ENCODE peak calls at places on chromosomes 11 and 22, in seven cellular contexts. One of them, this sample, is unnamed.

GRCh38 chr22:47918276-47918928 is 1156.0 kb downstream of the TBC1D22A start:
- DNase-seq in stimulated activated CD8-positive, alpha-beta memory T cell treated with anti-CD3 and anti-CD28 coated beads, Interleukin-2, amount 100 ng/mL, for 1 hour: peak; percentile 19
- DNase-seq in iris pigment epithelial cell: no peak
- DNase-seq in GM18507: no peak
- DNase-seq in neural crest cell: no peak
- DNase-seq in skeletal muscle cell: no peak
- DNase-seq in posterior cingulate gyrus: no peak
- DNase-seq in this sample: no peak

GRCh38 chr22:34243023-34243422 is 322.7 kb upstream of the LARGE1 start:
- DNase-seq in neural crest cell: no peak
- DNase-seq in GM18507: no peak
- DNase-seq in iris pigment epithelial cell: no peak
- DNase-seq in posterior cingulate gyrus: no peak
- DNase-seq in skeletal muscle cell: no peak
- DNase-seq in stimulated activated CD8-positive, alpha-beta memory T cell treated with anti-CD3 and anti-CD28 coated beads, Interleukin-2, amount 100 ng/mL, for 1 hour: no peak
- DNase-seq in this sample: no peak

GRCh38 chr11:71397328-71397860 is 50.8 kb downstream of the DHCR7 start:
- DNase-seq in GM18507: no peak
- DNase-seq in stimulated activated CD8-positive, alpha-beta memory T cell treated with anti-CD3 and anti-CD28 coated beads, Interleukin-2, amount 100 ng/mL, for 1 hour: no peak
- DNase-seq in posterior cingulate gyrus: no peak
- DNase-seq in iris pigment epithelial cell: no peak
- DNase-seq in neural crest cell: no peak
- DNase-seq in skeletal muscle cell: no peak
- DNase-seq in this sample: no peak

GRCh38 chr11:64861227-64861970 is 16.9 kb upstream of the CDC42BPG start:
- DNase-seq in stimulated activated CD8-positive, alpha-beta memory T cell treated with anti-CD3 and anti-CD28 coated beads, Interleukin-2, amount 100 ng/mL, for 1 hour: no peak
- DNase-seq in GM18507: no peak
- DNase-seq in skeletal muscle cell: no peak
- DNase-seq in posterior cingulate gyrus: no peak
- DNase-seq in neural crest cell: no peak
- DNase-seq in iris pigment epithelial cell: no peak
- DNase-seq in this sample: no peak

GRCh38 chr11:861105-861479 is 18.4 kb downstream of the TSPAN4 start:
- DNase-seq in posterior cingulate gyrus: no peak
- DNase-seq in stimulated activated CD8-positive, alpha-beta memory T cell treated with anti-CD3 and anti-CD28 coated beads, Interleukin-2, amount 100 ng/mL, for 1 hour: no peak
- DNase-seq in skeletal muscle cell: no peak
- DNase-seq in GM18507: no peak
- DNase-seq in iris pigment epithelial cell: no peak
- DNase-seq in neural crest cell: no peak
- DNase-seq in this sample: no peak

GRCh38 chr22:32476286-32476685 is 1.7 kb downstream of the FBXO7 start:
- DNase-seq in GM18507: no peak
- DNase-seq in stimulated activated CD8-positive, alpha-beta memory T cell treated with anti-CD3 and anti-CD28 coated beads, Interleukin-2, amount 100 ng/mL, for 1 hour: no peak
- DNase-seq in posterior cingulate gyrus: no peak
- DNase-seq in skeletal muscle cell: no peak
- DNase-seq in iris pigment epithelial cell: peak; percentile 11
- DNase-seq in neural crest cell: no peak
- DNase-seq in this sample: no peak

GRCh38 chr11:60873533-60873932 is 6.2 kb downstream of the ZP1 start:
- DNase-seq in GM18507: no peak
- DNase-seq in neural crest cell: no peak
- DNase-seq in skeletal muscle cell: no peak
- DNase-seq in iris pigment epithelial cell: no peak
- DNase-seq in posterior cingulate gyrus: no peak
- DNase-seq in stimulated activated CD8-positive, alpha-beta memory T cell treated with anti-CD3 and anti-CD28 coated beads, Interleukin-2, amount 100 ng/mL, for 1 hour: no peak
- DNase-seq in this sample: no peak

GRCh38 chr11:27700351-27701261 is at the start of gene BDNF:
- DNase-seq in neural crest cell: no peak
- DNase-seq in iris pigment epithelial cell: peak; percentile 73
- DNase-seq in GM18507: no peak
- DNase-seq in skeletal muscle cell: no peak
- DNase-seq in stimulated activated CD8-positive, alpha-beta memory T cell treated with anti-CD3 and anti-CD28 coated beads, Interleukin-2, amount 100 ng/mL, for 1 hour: no peak
- DNase-seq in posterior cingulate gyrus: no peak
- DNase-seq in this sample: no peak

GRCh38 chr11:80255021-80255420 is 814.2 kb upstream of the TENM4 start:
- DNase-seq in neural crest cell: no peak
- DNase-seq in iris pigment epithelial cell: no peak
- DNase-seq in skeletal muscle cell: no peak
- DNase-seq in posterior cingulate gyrus: no peak
- DNase-seq in stimulated activated CD8-positive, alpha-beta memory T cell treated with anti-CD3 and anti-CD28 coated beads, Interleukin-2, amount 100 ng/mL, for 1 hour: no peak
- DNase-seq in GM18507: no peak
- DNase-seq in this sample: no peak

GRCh38 chr11:45607995-45608394 is 57.4 kb downstream of the CHST1 start:
- DNase-seq in stimulated activated CD8-positive, alpha-beta memory T cell treated with anti-CD3 and anti-CD28 coated beads, Interleukin-2, amount 100 ng/mL, for 1 hour: no peak
- DNase-seq in GM18507: no peak
- DNase-seq in iris pigment epithelial cell: no peak
- DNase-seq in skeletal muscle cell: no peak
- DNase-seq in neural crest cell: no peak
- DNase-seq in posterior cingulate gyrus: no peak
- DNase-seq in this sample: no peak

GRCh38 chr11:63567044-63567840 is 4.1 kb upstream of the PLAAT2 start:
- DNase-seq in posterior cingulate gyrus: no peak
- DNase-seq in iris pigment epithelial cell: peak; percentile 94
- DNase-seq in GM18507: peak; percentile 46
- DNase-seq in neural crest cell: no peak
- DNase-seq in skeletal muscle cell: peak; percentile 67
- DNase-seq in stimulated activated CD8-positive, alpha-beta memory T cell treated with anti-CD3 and anti-CD28 coated beads, Interleukin-2, amount 100 ng/mL, for 1 hour: peak; percentile 34
- DNase-seq in this sample: no peak

GRCh38 chr11:69799097-69799496 is 20.1 kb downstream of the FGF3 start:
- DNase-seq in skeletal muscle cell: no peak
- DNase-seq in neural crest cell: no peak
- DNase-seq in GM18507: no peak
- DNase-seq in stimulated activated CD8-positive, alpha-beta memory T cell treated with anti-CD3 and anti-CD28 coated beads, Interleukin-2, amount 100 ng/mL, for 1 hour: no peak
- DNase-seq in iris pigment epithelial cell: no peak
- DNase-seq in posterior cingulate gyrus: no peak
- DNase-seq in this sample: no peak

GRCh38 chr11:101390539-101390938 is 193.3 kb downstream of the TRPC6 start:
- DNase-seq in neural crest cell: no peak
- DNase-seq in skeletal muscle cell: no peak
- DNase-seq in iris pigment epithelial cell: peak; percentile 10
- DNase-seq in stimulated activated CD8-positive, alpha-beta memory T cell treated with anti-CD3 and anti-CD28 coated beads, Interleukin-2, amount 100 ng/mL, for 1 hour: no peak
- DNase-seq in posterior cingulate gyrus: no peak
- DNase-seq in GM18507: no peak
- DNase-seq in this sample: no peak

GRCh38 chr11:119144825-119145476 is 3.9 kb upstream of the ABCG4 start:
- DNase-seq in neural crest cell: peak; percentile 62
- DNase-seq in stimulated activated CD8-positive, alpha-beta memory T cell treated with anti-CD3 and anti-CD28 coated beads, Interleukin-2, amount 100 ng/mL, for 1 hour: no peak
- DNase-seq in posterior cingulate gyrus: no peak
- DNase-seq in iris pigment epithelial cell: peak; percentile 70
- DNase-seq in skeletal muscle cell: peak; percentile 27
- DNase-seq in GM18507: peak; percentile 58
- DNase-seq in this sample: no peak

GRCh38 chr11:106222626-106223025 is 145.2 kb downstream of the AASDHPPT start:
- DNase-seq in stimulated activated CD8-positive, alpha-beta memory T cell treated with anti-CD3 and anti-CD28 coated beads, Interleukin-2, amount 100 ng/mL, for 1 hour: no peak
- DNase-seq in iris pigment epithelial cell: no peak
- DNase-seq in neural crest cell: no peak
- DNase-seq in posterior cingulate gyrus: no peak
- DNase-seq in GM18507: no peak
- DNase-seq in skeletal muscle cell: no peak
- DNase-seq in this sample: no peak

GRCh38 chr11:19832166-19832750 is 119.6 kb downstream of the NAV2 start:
- DNase-seq in posterior cingulate gyrus: peak; percentile 36
- DNase-seq in skeletal muscle cell: no peak
- DNase-seq in neural crest cell: peak; percentile 8
- DNase-seq in GM18507: no peak
- DNase-seq in stimulated activated CD8-positive, alpha-beta memory T cell treated with anti-CD3 and anti-CD28 coated beads, Interleukin-2, amount 100 ng/mL, for 1 hour: no peak
- DNase-seq in iris pigment epithelial cell: no peak
- DNase-seq in this sample: no peak

GRCh38 chr11:72828081-72828567 is 13.9 kb downstream of the ATG16L2 start:
- DNase-seq in posterior cingulate gyrus: no peak
- DNase-seq in skeletal muscle cell: no peak
- DNase-seq in neural crest cell: no peak
- DNase-seq in GM18507: no peak
- DNase-seq in stimulated activated CD8-positive, alpha-beta memory T cell treated with anti-CD3 and anti-CD28 coated beads, Interleukin-2, amount 100 ng/mL, for 1 hour: no peak
- DNase-seq in iris pigment epithelial cell: peak; percentile 67
- DNase-seq in this sample: no peak

GRCh38 chr22:40904101-40904500 is 42.2 kb upstream of the DNAJB7 start:
- DNase-seq in posterior cingulate gyrus: no peak
- DNase-seq in stimulated activated CD8-positive, alpha-beta memory T cell treated with anti-CD3 and anti-CD28 coated beads, Interleukin-2, amount 100 ng/mL, for 1 hour: no peak
- DNase-seq in skeletal muscle cell: no peak
- DNase-seq in GM18507: no peak
- DNase-seq in iris pigment epithelial cell: no peak
- DNase-seq in neural crest cell: no peak
- DNase-seq in this sample: no peak

GRCh38 chr11:48014917-48015316 is 34.6 kb downstream of the PTPRJ start:
- DNase-seq in GM18507: no peak
- DNase-seq in iris pigment epithelial cell: no peak
- DNase-seq in posterior cingulate gyrus: no peak
- DNase-seq in skeletal muscle cell: no peak
- DNase-seq in neural crest cell: no peak
- DNase-seq in stimulated activated CD8-positive, alpha-beta memory T cell treated with anti-CD3 and anti-CD28 coated beads, Interleukin-2, amount 100 ng/mL, for 1 hour: no peak
- DNase-seq in this sample: no peak

GRCh38 chr11:93577291-93577690 is 34.1 kb upstream of the SMCO4 start:
- DNase-seq in iris pigment epithelial cell: peak; percentile 78
- DNase-seq in neural crest cell: no peak
- DNase-seq in GM18507: no peak
- DNase-seq in posterior cingulate gyrus: no peak
- DNase-seq in skeletal muscle cell: peak; percentile 12
- DNase-seq in stimulated activated CD8-positive, alpha-beta memory T cell treated with anti-CD3 and anti-CD28 coated beads, Interleukin-2, amount 100 ng/mL, for 1 hour: no peak
- DNase-seq in this sample: no peak

GRCh38 chr22:44870021-44870420 is 117.6 kb downstream of the ARHGAP8 start:
- DNase-seq in posterior cingulate gyrus: no peak
- DNase-seq in skeletal muscle cell: peak; percentile 4
- DNase-seq in GM18507: no peak
- DNase-seq in iris pigment epithelial cell: peak; percentile 27
- DNase-seq in neural crest cell: no peak
- DNase-seq in stimulated activated CD8-positive, alpha-beta memory T cell treated with anti-CD3 and anti-CD28 coated beads, Interleukin-2, amount 100 ng/mL, for 1 hour: no peak
- DNase-seq in this sample: no peak

GRCh38 chr11:65879622-65880021 is at the start of gene CTSW:
- DNase-seq in neural crest cell: no peak
- DNase-seq in skeletal muscle cell: no peak
- DNase-seq in GM18507: no peak
- DNase-seq in stimulated activated CD8-positive, alpha-beta memory T cell treated with anti-CD3 and anti-CD28 coated beads, Interleukin-2, amount 100 ng/mL, for 1 hour: no peak
- DNase-seq in iris pigment epithelial cell: no peak
- DNase-seq in posterior cingulate gyrus: no peak
- DNase-seq in this sample: no peak

This sample was measured in central memory CD8-positive, alpha-beta T cell.